ENCODE peak calls at places on chromosomes 11 and 22, in eight cellular contexts. Q is WERI-Rb-1; P is EL; W is hippocampal formation; G is HS-27A; N is naive thymus-derived CD4-positive, alpha-beta T cell; B is endothelial cell; F is activated CD8-positive, alpha-beta memory T cell treated with anti-CD3 and anti-CD28 coated beads for 4 hours. H is an unnamed sample.

GRCh38 chr11:65653229-65654225 is 9.2 kb downstream of the RELA start:
- DNase-seq in Q (no peak), P (no peak), W (no peak), G (no peak), N (no peak), B (no peak), F (no peak), H (no peak)

GRCh38 chr11:119476038-119476437 is 53.1 kb upstream of the THY1 start:
- DNase-seq in Q (no peak), P (no peak), W (no peak), G (no peak), N (no peak), B (no peak), F (no peak), H (no peak)

GRCh38 chr22:45962431-45962712 is 14.6 kb downstream of the WNT7B start:
- DNase-seq in Q (no peak), P (no peak), W (no peak), G (no peak), N (no peak), B (no peak), F (no peak), H (no peak)

GRCh38 chr11:27118371-27118770 is 77.8 kb downstream of the BBOX1 start:
- DNase-seq in Q (no peak), P (peak), W (no peak), G (no peak), N (no peak), B (no peak), F (no peak), H (no peak)

GRCh38 chr22:42584364-42584940 is 30.2 kb downstream of the POLDIP3 start:
- DNase-seq in Q (no peak), P (no peak), W (no peak), G (no peak), N (no peak), B (no peak), F (no peak), H (no peak)

GRCh38 chr11:31958086-31958735 is 132.7 kb upstream of the RCN1 start:
- DNase-seq in Q (peak), P (peak), W (peak), G (no peak), N (peak), B (peak), F (no peak), H (peak)

GRCh38 chr11:1916132-1916985 is 3.1 kb upstream of the TNNT3 start:
- DNase-seq in Q (no peak), P (no peak), W (no peak), G (no peak), N (no peak), B (no peak), F (no peak), H (no peak)

GRCh38 chr11:13009921-13010736 is 1.0 kb downstream of the RASSF10 start:
- DNase-seq in Q (peak), P (peak), W (no peak), G (no peak), N (no peak), B (peak), F (no peak), H (no peak)

GRCh38 chr11:104918113-104918824 is 20.0 kb upstream of the CASP12 start:
- DNase-seq in Q (no peak), P (peak), W (no peak), G (no peak), N (no peak), B (no peak), F (no peak), H (peak)

GRCh38 chr11:60924110-60924905 is at the start of gene TMEM132A:
- DNase-seq in Q (peak), P (peak), W (peak), G (no peak), N (no peak), B (peak), F (no peak), H (no peak)

GRCh38 chr11:111272420-111272819 is 25.9 kb upstream of the POU2AF3 start:
- DNase-seq in Q (no peak), P (no peak), W (no peak), G (no peak), N (no peak), B (no peak), F (no peak), H (no peak)

GRCh38 chr11:36292311-36292722 is 3.1 kb upstream of the COMMD9 start:
- DNase-seq in Q (no peak), P (peak), W (no peak), G (no peak), N (no peak), B (peak), F (no peak), H (peak)

GRCh38 chr11:33976351-33977199 is 75.0 kb upstream of the CAPRIN1 start:
- DNase-seq in Q (peak), P (no peak), W (no peak), G (no peak), N (no peak), B (no peak), F (no peak), H (no peak)

GRCh38 chr11:71948314-71949027 is 19.6 kb downstream of the RNF121 start:
- DNase-seq in Q (no peak), P (no peak), W (no peak), G (no peak), N (no peak), B (no peak), F (no peak), H (no peak)

GRCh38 chr11:1983601-1983961 is 14.1 kb downstream of the H19 start:
- DNase-seq in Q (no peak), P (no peak), W (no peak), G (no peak), N (no peak), B (no peak), F (no peak), H (no peak)

GRCh38 chr11:131977854-131978253 is 607.4 kb downstream of the NTM start:
- DNase-seq in Q (no peak), P (peak), W (no peak), G (peak), N (no peak), B (no peak), F (no peak), H (no peak)

GRCh38 chr11:131137046-131137445 is 220.8 kb upstream of the SNX19 start:
- DNase-seq in Q (no peak), P (peak), W (no peak), G (no peak), N (no peak), B (no peak), F (no peak), H (no peak)

GRCh38 chr22:49123621-49124192 is 704.0 kb downstream of the BRD1 start:
- DNase-seq in Q (no peak), P (no peak), W (no peak), G (no peak), N (no peak), B (no peak), F (no peak), H (no peak)

GRCh38 chr11:42043312-42043711 is 583.9 kb upstream of the LRRC4C start:
- DNase-seq in Q (no peak), P (no peak), W (no peak), G (no peak), N (no peak), B (no peak), F (no peak), H (no peak)

GRCh38 chr11:119972281-119972680 is 165.6 kb downstream of the TRIM29 start:
- DNase-seq in Q (no peak), P (no peak), W (no peak), G (no peak), N (no peak), B (no peak), F (no peak), H (no peak)

H was measured in central memory CD4-positive, alpha-beta T cell.